ENCODE peak calls at places on chromosomes 11 and 22, in eight cellular contexts. Y is NCI-H1105 treated with DMSO at 0.1 percent for 48 hours, L is memory B cell, A is fibroblast of the conjunctiva, S is transverse colon, E is HT1080, R is NCI-H748 treated with DMSO at 0.1 percent for 48 hours, D is lung. B is an unnamed sample.

GRCh38 chr11:64827451-64827839 is 17.0 kb downstream of the CDC42BPG start:
- DNase-seq in A (no peak), D (no peak), L (no peak), E (no peak), S (no peak), R (no peak), Y (no peak), B (no peak)

GRCh38 chr11:67280341-67280790 is 8.7 kb upstream of the ANKRD13D start:
- DNase-seq in R (no peak), S (peak; percentile 5), D (no peak), Y (no peak), L (no peak), E (no peak), A (no peak), B (no peak)

GRCh38 chr22:27212617-27213177 is 555.3 kb downstream of the MIAT start:
- DNase-seq in D (peak; percentile 51), Y (no peak), R (no peak), E (peak; percentile 72), L (no peak), A (peak; percentile 98), S (peak; percentile 69), B (peak; percentile 83)

GRCh38 chr22:27462190-27462589 is 339.4 kb downstream of the MN1 start:
- DNase-seq in R (peak; percentile 34), S (no peak), D (no peak), A (no peak), E (no peak), Y (no peak), L (no peak), B (no peak)

GRCh38 chr11:125364085-125364822 is 131.8 kb downstream of the FEZ1 start:
- DNase-seq in A (no peak), R (no peak), Y (no peak), S (no peak), D (no peak), L (no peak), E (peak; percentile 68), B (no peak)

GRCh38 chr11:57983211-57983610 is 40.5 kb upstream of the OR9Q1 start:
- DNase-seq in E (no peak), D (no peak), Y (no peak), R (no peak), L (no peak), A (no peak), S (no peak), B (no peak)

GRCh38 chr11:121553367-121553766 is 100.6 kb upstream of the SORL1-AS1 start:
- DNase-seq in S (no peak), Y (no peak), L (no peak), D (no peak), E (no peak), A (peak; percentile 26), R (no peak), B (no peak)

GRCh38 chr22:42949159-42949558 is 65.8 kb downstream of the PACSIN2 start:
- DNase-seq in Y (no peak), E (peak; percentile 71), D (no peak), S (no peak), R (no peak), A (no peak), L (no peak), B (peak; percentile 54)

GRCh38 chr11:30471244-30471643 is 114.9 kb downstream of the MPPED2 start:
- DNase-seq in A (no peak), E (no peak), Y (no peak), R (no peak), D (no peak), S (no peak), L (no peak), B (no peak)

GRCh38 chr11:119673389-119674336 is 55.3 kb downstream of the NECTIN1 start:
- DNase-seq in Y (no peak), S (peak; percentile 46), D (no peak), R (no peak), L (peak; percentile 44), A (no peak), E (no peak), B (no peak)

GRCh38 chr11:57514538-57515331 is 767 bp downstream of the SLC43A1 start:
- DNase-seq in A (no peak), L (peak; percentile 29), R (peak; percentile 35), E (peak; percentile 40), Y (peak; percentile 16), D (peak; percentile 62), S (peak; percentile 72), B (peak; percentile 61)

GRCh38 chr11:14418801-14419417 is 59.9 kb upstream of the RRAS2 start:
- DNase-seq in L (no peak), E (peak; percentile 34), Y (no peak), A (no peak), R (peak; percentile 34), S (no peak), D (no peak), B (no peak)

GRCh38 chr22:41479671-41480396 is 10.9 kb downstream of the ACO2 start:
- DNase-seq in R (no peak), L (no peak), E (no peak), A (peak; percentile 81), Y (no peak), D (no peak), S (no peak), B (no peak)

GRCh38 chr11:79021601-79022000 is 419.2 kb downstream of the TENM4 start:
- DNase-seq in S (no peak), D (no peak), L (no peak), Y (no peak), E (no peak), R (no peak), A (no peak), B (no peak)

GRCh38 chr11:129589190-129589589 is 213.5 kb downstream of the BARX2 start:
- DNase-seq in S (no peak), A (no peak), E (no peak), L (no peak), D (no peak), Y (no peak), R (no peak), B (no peak)

GRCh38 chr11:117437791-117438130 is 110.1 kb downstream of the CEP164 start:
- DNase-seq in S (no peak), E (no peak), L (no peak), A (no peak), Y (no peak), D (no peak), R (no peak), B (no peak)

GRCh38 chr11:15123849-15124248 is 9.1 kb downstream of the INSC start:
- DNase-seq in A (peak; percentile 72), D (no peak), E (peak; percentile 96), Y (no peak), S (no peak), L (no peak), R (no peak), B (no peak)

GRCh38 chr11:79165908-79166307 is 274.9 kb downstream of the TENM4 start:
- DNase-seq in Y (no peak), E (no peak), S (no peak), A (no peak), R (no peak), D (no peak), L (no peak), B (no peak)

GRCh38 chr11:91470656-91471055 is 754.0 kb upstream of the FAT3 start:
- DNase-seq in D (no peak), A (no peak), R (no peak), L (no peak), S (no peak), Y (no peak), E (peak; percentile 70), B (no peak)

GRCh38 chr11:130220311-130221030 is 60.9 kb downstream of the ST14 start:
- DNase-seq in D (peak; percentile 26), A (no peak), L (no peak), E (no peak), R (no peak), Y (no peak), S (no peak), B (no peak)

GRCh38 chr11:14270690-14271542 is 88.1 kb downstream of the RRAS2 start:
- DNase-seq in D (no peak), R (no peak), S (no peak), L (no peak), A (no peak), Y (no peak), E (no peak), B (no peak)

GRCh38 chr11:46114961-46115360 is 6.3 kb downstream of the PHF21A start:
- DNase-seq in S (no peak), L (no peak), E (no peak), A (no peak), Y (no peak), R (no peak), D (no peak), B (no peak)

GRCh38 chr11:72079776-72080325 is 491 bp downstream of the NUMA1 start:
- DNase-seq in E (no peak), L (no peak), D (no peak), R (no peak), S (peak; percentile 37), A (no peak), Y (no peak), B (no peak)

GRCh38 chr11:9047986-9048522 is 43.3 kb downstream of the SCUBE2 start:
- DNase-seq in S (no peak), E (no peak), Y (no peak), D (no peak), A (peak; percentile 49), R (no peak), L (no peak), B (peak; percentile 62)

GRCh38 chr11:121717296-121717695 is 264.5 kb upstream of the SORL1-AS1 start:
- DNase-seq in Y (no peak), S (no peak), L (no peak), D (no peak), E (no peak), R (no peak), A (no peak), B (no peak)

GRCh38 chr11:73783483-73784020 is 4.1 kb upstream of the MRPL48 start:
- DNase-seq in S (no peak), L (no peak), Y (no peak), A (no peak), D (no peak), R (no peak), E (no peak), B (no peak)

GRCh38 chr11:279966-280761 is 2.0 kb downstream of the NLRP6 start:
- DNase-seq in A (no peak), E (no peak), L (no peak), D (no peak), S (peak; percentile 65), R (peak; percentile 1), Y (no peak), B (no peak)

GRCh38 chr11:102974552-102975280 is 19.2 kb upstream of the MMP13 start:
- DNase-seq in E (peak; percentile 62), S (no peak), Y (no peak), R (no peak), D (no peak), L (no peak), A (no peak), B (no peak)